ENCODE peak calls at places on chromosome 10, in four cellular contexts. D is epithelial cell of prostate, C is breast epithelium, J is NCI-H1436. S is an unnamed sample.

GRCh38 chr10:70169011-70169410 is 1.3 kb downstream of the SAR1A start:
- DNase-seq in D (no peak), C (no peak), J (no peak), S (no peak)

GRCh38 chr10:1538531-1539061 is 198.7 kb downstream of the ADARB2 start:
- DNase-seq in J (no peak), D (no peak), C (no peak), S (no peak)

GRCh38 chr10:47024399-47025252 is 113.4 kb downstream of the PTPN20 start:
- DNase-seq in J (peak; percentile 43), C (peak; percentile 35), D (peak; percentile 12), S (no peak)

GRCh38 chr10:133123050-133123745 is 35.5 kb downstream of the ADGRA1 start:
- DNase-seq in J (no peak), D (no peak), C (no peak), S (no peak)

GRCh38 chr10:4663162-4663992 is 162.6 kb upstream of the AKR1E2 start:
- DNase-seq in D (peak; percentile 99), J (peak; percentile 89), C (peak; percentile 89), S (no peak)

GRCh38 chr10:72889391-72889831 is 4.1 kb upstream of the OIT3 start:
- DNase-seq in J (no peak), C (peak; percentile 53), D (peak; percentile 99), S (peak; percentile 61)

GRCh38 chr10:10792681-10793080 is 225.0 kb upstream of the CELF2 start:
- DNase-seq in D (no peak), J (no peak), C (no peak), S (no peak)

GRCh38 chr10:132632091-132632561 is 94.5 kb downstream of the INPP5A start:
- DNase-seq in D (no peak), C (no peak), J (no peak), S (no peak)

GRCh38 chr10:44929356-44930113 is 18.4 kb downstream of the TMEM72 start:
- DNase-seq in D (no peak), J (no peak), C (no peak), S (no peak)

GRCh38 chr10:22259280-22259679 is 41.5 kb upstream of the EBLN1 start:
- DNase-seq in C (no peak), J (no peak), D (no peak), S (no peak)

GRCh38 chr10:31322647-31323046 is 3.6 kb downstream of the ZEB1 start:
- DNase-seq in D (no peak), J (no peak), C (no peak), S (no peak)

GRCh38 chr10:82953331-82953730 is 1078.3 kb downstream of the NRG3 start:
- DNase-seq in J (no peak), D (no peak), C (no peak), S (no peak)

GRCh38 chr10:100713049-100713858 is 32.1 kb upstream of the PAX2 start:
- DNase-seq in D (no peak), J (no peak), C (no peak), S (no peak)

GRCh38 chr10:119477444-119477843 is 65.1 kb downstream of the RGS10 start:
- DNase-seq in C (no peak), J (no peak), D (no peak), S (no peak)

GRCh38 chr10:33115720-33116119 is 157.7 kb upstream of the ITGB1 start:
- DNase-seq in C (no peak), J (no peak), D (no peak), S (no peak)

GRCh38 chr10:97549587-97550322 is 22.8 kb upstream of the ANKRD2 start:
- DNase-seq in D (no peak), C (peak; percentile 91), J (no peak), S (no peak)

GRCh38 chr10:25261571-25261970 is 86.8 kb downstream of the GPR158 start:
- DNase-seq in D (no peak), J (peak; percentile 88), C (no peak), S (peak; percentile 78)

GRCh38 chr10:97381626-97382025 is 19.5 kb downstream of the RRP12 start:
- DNase-seq in D (no peak), J (no peak), C (no peak), S (no peak)

GRCh38 chr10:3465406-3465891 is 292.9 kb upstream of the PITRM1 start:
- DNase-seq in J (no peak), D (peak; percentile 81), C (no peak), S (no peak)

GRCh38 chr10:115826391-115826790 is 446.6 kb downstream of the GFRA1 start:
- DNase-seq in D (no peak), J (no peak), C (no peak), S (no peak)

GRCh38 chr10:104028146-104028545 is 57.5 kb downstream of the COL17A1 start:
- DNase-seq in D (no peak), C (no peak), J (peak; percentile 6), S (no peak)

GRCh38 chr10:128473396-128473795 is 347.2 kb upstream of the MKI67 start:
- DNase-seq in D (no peak), C (no peak), J (no peak), S (no peak)

GRCh38 chr10:49397036-49397999 is 1.4 kb upstream of the DRGX start:
- DNase-seq in C (no peak), J (no peak), D (no peak), S (no peak)

GRCh38 chr10:13776861-13777301 is 190.1 kb downstream of the PRPF18 start:
- DNase-seq in J (no peak), C (no peak), D (no peak), S (no peak)

S was measured in NCI-H2081 treated with DMSO at 0.1 percent for 48 hours.